ENCODE peak calls at places on chromosome 17, in four cellular contexts. M is H1, I is GM12878, E is HepG2. R is an unnamed sample.
A peak's percentile ranks its signal among the peaks of the same experiment; 100 is the strongest.

GRCh38 chr17:57773557-57773956 is 28.5 kb upstream of the CCDC182 start:
- DNase-seq in E (no peak), I (no peak), M (no peak), R (no peak)

GRCh38 chr17:58643147-58643546 is 48.7 kb downstream of the TEX14 start:
- DNase-seq in M (no peak), E (no peak), I (no peak), R (no peak)

GRCh38 chr17:8870406-8871040 is 3.0 kb upstream of the PIK3R6 start:
- DNase-seq in I (no peak), M (no peak), E (no peak), R (no peak)

GRCh38 chr17:2909853-2910234 is 113.6 kb downstream of the RAP1GAP2 start:
- DNase-seq in I (no peak), M (no peak), E (no peak), R (no peak)

GRCh38 chr17:82039695-82040299 is 2.3 kb upstream of the DCXR start:
- DNase-seq in M (no peak), E (peak; percentile 57), I (no peak), R (no peak)

GRCh38 chr17:68437979-68438877 is 19.1 kb downstream of the WIPI1 start:
- DNase-seq in E (peak; percentile 80), M (no peak), I (no peak), R (no peak)

GRCh38 chr17:75872434-75873351 is 5.7 kb downstream of the TRIM47 start:
- DNase-seq in I (no peak), E (peak; percentile 99), M (no peak), R (peak; percentile 52)

GRCh38 chr17:28328325-28328724 is 6.9 kb downstream of the IFT20 start:
- DNase-seq in M (no peak), I (no peak), E (no peak), R (no peak)

GRCh38 chr17:28702752-28703150 is 8.9 kb downstream of the PROCA1 start:
- DNase-seq in E (no peak), M (no peak), I (no peak), R (no peak)

GRCh38 chr17:55177159-55177913 is 87.4 kb upstream of the HLF start:
- DNase-seq in M (no peak), I (no peak), E (peak; percentile 28), R (no peak)

GRCh38 chr17:40714473-40714872 is 10.9 kb upstream of the KRT24 start:
- DNase-seq in I (no peak), M (no peak), E (no peak), R (no peak)

GRCh38 chr17:75010683-75011406 is 1.6 kb upstream of the MRPL58 start:
- DNase-seq in E (peak; percentile 68), M (no peak), I (no peak), R (peak; percentile 91)

GRCh38 chr17:69898606-69899005 is 176.4 kb upstream of the KCNJ16 start:
- DNase-seq in E (no peak), M (no peak), I (no peak), R (no peak)

DNA sequence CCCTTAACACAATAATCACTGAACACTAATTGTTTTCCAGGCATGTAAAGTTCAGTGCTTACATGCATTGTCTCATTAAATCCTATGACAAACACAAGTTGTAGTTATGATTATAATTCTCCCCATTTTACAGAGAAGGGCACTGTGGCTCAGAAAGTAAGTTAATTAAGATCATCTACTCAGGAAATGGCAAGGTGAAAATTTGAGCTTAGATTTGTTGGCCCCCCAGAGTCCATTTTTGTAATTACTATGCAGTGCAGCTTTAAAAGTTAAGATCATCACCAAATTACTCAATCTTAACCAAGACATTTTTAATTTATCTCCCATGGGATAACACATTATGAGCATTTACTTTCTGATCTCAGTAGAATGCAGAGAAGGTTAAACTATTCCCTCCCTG is 34.2 kb upstream of the CCL1 start:
- DNase-seq in I (no peak), M (no peak), E (no peak), R (no peak)
- TF ChIP-seq TAF1 in I (no peak), M (no peak), E (no peak), R (no peak)

DNA sequence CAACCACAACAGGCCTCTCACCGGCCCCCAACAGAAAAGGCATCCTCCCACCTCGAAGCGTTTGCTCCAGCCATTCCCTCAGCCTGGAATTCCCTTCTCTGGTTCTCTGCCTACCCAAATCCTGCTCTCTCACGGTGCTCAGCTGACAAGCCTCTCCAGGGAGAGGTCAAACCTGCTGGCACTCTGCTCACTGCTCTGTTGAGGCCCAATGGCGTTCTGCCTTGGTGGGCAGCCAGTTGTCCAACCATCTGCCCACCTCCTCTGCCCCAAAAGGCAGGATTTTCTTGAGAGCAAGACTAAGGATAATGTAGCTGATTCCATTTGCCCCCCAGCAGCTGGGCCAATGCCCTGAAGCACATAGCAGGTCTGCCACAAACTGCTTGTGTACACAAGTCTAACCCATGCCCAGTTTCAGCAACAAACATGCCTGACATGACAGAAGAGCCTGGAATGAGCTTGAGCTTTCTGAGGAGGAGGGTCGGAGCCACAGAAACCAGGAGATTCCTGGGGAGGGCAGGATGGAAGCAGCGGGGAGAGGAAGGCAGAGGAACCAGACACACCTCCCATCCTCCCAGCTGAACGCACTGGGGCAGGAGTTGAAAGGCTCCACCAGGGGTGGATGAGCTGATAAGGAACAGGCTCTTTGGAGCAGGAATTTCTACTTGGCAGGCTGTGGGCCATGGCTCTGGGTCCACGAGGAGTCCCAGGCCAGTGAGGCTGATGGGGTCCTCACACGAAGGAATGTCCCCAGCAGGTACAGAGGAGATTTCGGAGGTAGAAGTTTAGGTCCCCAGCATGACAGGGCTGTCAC is 23.9 kb downstream of the ARHGAP27 start:
- DNase-seq in E (no peak), I (no peak), M (no peak), R (no peak)
- H3K4me1 ChIP-seq in E (peaks cover 66% of the 10 kb centered on the region), I (peaks cover 45% of the 10 kb centered on the region), M (peaks cover 12% of the 10 kb centered on the region), R (no peaks in the 10 kb centered on the region)

DNA sequence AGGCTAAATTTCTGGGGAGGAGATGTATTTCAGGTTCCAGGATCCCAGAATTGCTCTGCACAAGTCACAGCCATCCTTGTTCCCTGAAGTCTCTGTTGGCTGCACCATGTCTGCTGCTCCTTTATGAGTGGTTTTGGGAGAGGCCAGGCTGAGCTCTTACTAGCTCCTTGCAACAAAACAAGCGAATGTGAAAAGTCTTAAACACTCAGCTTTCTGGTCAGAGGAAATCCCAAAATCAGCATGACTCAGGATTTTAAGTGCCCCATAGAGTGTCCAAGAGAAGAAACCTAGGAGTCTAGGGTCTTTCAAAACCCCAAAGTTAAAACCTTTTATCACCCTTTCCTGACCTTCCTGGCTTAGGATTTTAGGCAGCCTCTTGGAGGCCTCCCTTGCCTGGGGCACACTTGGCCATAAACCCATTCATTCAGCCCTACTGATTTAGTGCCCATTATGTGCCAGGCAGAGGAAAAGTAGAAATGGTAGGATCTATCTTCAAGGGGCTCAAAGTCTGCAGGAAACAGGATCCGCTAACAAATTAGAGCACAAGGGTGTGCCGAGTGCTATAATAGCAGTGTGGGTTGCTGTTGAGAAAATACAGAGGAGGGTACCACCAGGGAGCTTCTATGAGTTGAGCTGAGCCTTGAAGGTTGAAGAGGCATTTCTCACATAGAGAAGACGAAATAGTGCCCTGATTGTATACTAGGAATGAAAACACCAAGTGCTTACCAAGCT is 36.9 kb downstream of the SOST start:
- DNase-seq in I (no peak), E (no peak), M (no peak), R (no peak)
- TF ChIP-seq TAF1 in I (no peak), E (no peak), M (no peak), R (no peak)

GRCh38 chr17:6636616-6637457 is 3.7 kb downstream of the KIAA0753 start:
- DNase-seq in E (no peak), I (no peak), M (no peak), R (no peak)
- H3K4me1 ChIP-seq in E (peaks cover 17% of the 10 kb centered on the region), I (peaks cover 11% of the 10 kb centered on the region), M (peaks cover 3% of the 10 kb centered on the region), R (peaks cover 3% of the 10 kb centered on the region)

GRCh38 chr17:77924757-77925336 is 33.7 kb upstream of the TNRC6C start:
- DNase-seq in M (peak; percentile 62), I (no peak), E (no peak), R (no peak)

GRCh38 chr17:77927777-77928518 is 30.6 kb upstream of the TNRC6C start:
- DNase-seq in I (no peak), M (no peak), E (no peak), R (peak; percentile 74)

GRCh38 chr17:77923776-77924513 is 34.6 kb upstream of the TNRC6C start:
- DNase-seq in I (no peak), E (no peak), M (no peak), R (no peak)

GRCh38 chr17:77926967-77927366 is 31.5 kb upstream of the TNRC6C start:
- DNase-seq in I (no peak), E (no peak), M (no peak), R (no peak)

GRCh38 chr17:77926144-77926543 is 32.4 kb upstream of the TNRC6C start:
- DNase-seq in I (no peak), M (no peak), E (no peak), R (no peak)
- TF ChIP-seq TAF1 in I (no peak), M (no peak), E (no peak), R (no peak)

GRCh38 chr17:72955391-72956140 is 136.9 kb downstream of the SLC39A11 start:
- DNase-seq in I (no peak), E (no peak), M (no peak), R (no peak)
- H3K4me1 ChIP-seq in I (no peaks in the 10 kb centered on the region), E (peaks cover 8% of the 10 kb centered on the region), M (peaks cover 4% of the 10 kb centered on the region), R (peaks cover 5% of the 10 kb centered on the region)

GRCh38 chr17:64109400-64109799 is 20.5 kb downstream of the ERN1 start:
- DNase-seq in I (no peak), M (no peak), E (no peak), R (no peak)

GRCh38 chr17:64111831-64112230 is 18.1 kb downstream of the ERN1 start:
- DNase-seq in I (no peak), E (no peak), M (no peak), R (no peak)

GRCh38 chr17:64107517-64108235 is 22.3 kb downstream of the ERN1 start:
- DNase-seq in I (no peak), M (no peak), E (peak; percentile 35), R (no peak)

GRCh38 chr17:64112978-64113377 is 17.0 kb downstream of the ERN1 start:
- DNase-seq in E (no peak), I (no peak), M (no peak), R (no peak)

GRCh38 chr17:64110436-64111152 is 19.4 kb downstream of the ERN1 start:
- DNase-seq in I (no peak), E (no peak), M (no peak), R (no peak)
- TF ChIP-seq TAF1 in I (no peak), E (no peak), M (no peak), R (no peak)